ENCODE peak calls at places on chromosomes 3 and 15, in nine cellular contexts. T is MM.1S, M is endothelial cell of umbilical vein, L is keratinocyte, S is HepG2, Y is mammary epithelial cell, R is mesendoderm, J is astrocyte, A is GM23248. K is an unnamed sample.
A peak's percentile ranks its signal among the peaks of the same experiment; 100 is the strongest.

GRCh38 chr3:66195347-66195783 is 25.4 kb upstream of the SLC25A26 start:
- DNase-seq in T (no peak), Y (peak; percentile 39), A (peak; percentile 76), S (no peak), J (peak; percentile 30), L (no peak), M (peak; percentile 59), R (peak; percentile 54), K (peak; percentile 89)

GRCh38 chr15:26200427-26200826 is 337.3 kb upstream of the ATP10A start:
- DNase-seq in M (no peak), T (no peak), R (no peak), L (no peak), A (no peak), S (no peak), Y (no peak), J (no peak), K (no peak)

GRCh38 chr15:40338041-40338657 is 2.6 kb downstream of the CCDC9B start:
- DNase-seq in Y (peak; percentile 66), R (peak; percentile 91), M (peak; percentile 75), S (peak; percentile 58), L (no peak), A (peak; percentile 56), T (peak; percentile 58), J (no peak), K (peak; percentile 89)

GRCh38 chr3:130276203-130276803 is 69.2 kb upstream of the COL6A5 start:
- DNase-seq in Y (peak; percentile 44), M (peak; percentile 60), S (peak; percentile 24), J (peak; percentile 24), A (peak; percentile 70), T (peak; percentile 55), L (peak; percentile 4), R (peak; percentile 73), K (no peak)

GRCh38 chr3:135627057-135627456 is 338.5 kb upstream of the PPP2R3A start:
- DNase-seq in T (no peak), S (no peak), Y (no peak), A (no peak), M (no peak), L (no peak), R (no peak), J (no peak), K (no peak)

GRCh38 chr15:78422571-78423340 is 15.3 kb upstream of the IREB2 start:
- DNase-seq in A (peak; percentile 64), S (peak; percentile 70), T (peak; percentile 79), L (peak; percentile 21), J (peak; percentile 25), Y (peak; percentile 29), R (peak; percentile 71), M (peak; percentile 71), K (peak; percentile 67)

GRCh38 chr15:90883971-90884718 is at the start of gene FES:
- DNase-seq in J (no peak), R (peak; percentile 76), L (no peak), Y (no peak), A (peak; percentile 53), S (no peak), T (no peak), M (peak; percentile 76), K (peak; percentile 61)

GRCh38 chr3:13414040-13414729 is 5.9 kb downstream of the NUP210 start:
- DNase-seq in R (no peak), L (no peak), Y (no peak), M (no peak), A (no peak), J (no peak), S (no peak), T (peak; percentile 91), K (no peak)

GRCh38 chr15:60574801-60575631 is 96.1 kb upstream of the ICE2 start:
- DNase-seq in T (no peak), L (no peak), Y (no peak), M (peak; percentile 56), S (peak; percentile 81), R (no peak), J (no peak), A (no peak), K (no peak)

GRCh38 chr3:49273825-49274532 is 3.1 kb downstream of the C3orf62 start:
- DNase-seq in Y (no peak), L (no peak), R (no peak), A (no peak), J (no peak), S (no peak), T (no peak), M (no peak), K (no peak)

GRCh38 chr3:30456263-30456662 is 150.1 kb upstream of the TGFBR2 start:
- DNase-seq in J (no peak), T (no peak), A (no peak), R (no peak), S (no peak), M (no peak), L (no peak), Y (no peak), K (no peak)

GRCh38 chr15:64141798-64142512 is 9.6 kb upstream of the SNX22 start:
- DNase-seq in M (no peak), A (no peak), Y (no peak), R (no peak), L (no peak), T (no peak), S (no peak), J (no peak), K (no peak)

GRCh38 chr15:52559022-52559421 is 9.8 kb downstream of the ARPP19 start:
- DNase-seq in J (no peak), S (no peak), R (no peak), Y (no peak), T (no peak), M (no peak), L (no peak), A (no peak), K (no peak)

GRCh38 chr15:52559583-52559982 is 9.2 kb downstream of the ARPP19 start:
- DNase-seq in L (no peak), S (no peak), A (peak; percentile 63), J (peak; percentile 46), M (no peak), T (no peak), Y (peak; percentile 47), R (no peak), K (no peak)

GRCh38 chr15:52556524-52556923 is 12.3 kb downstream of the ARPP19 start:
- DNase-seq in A (no peak), M (no peak), L (no peak), Y (no peak), S (no peak), R (no peak), J (no peak), T (no peak), K (no peak)

GRCh38 chr15:52557242-52557641 is 11.6 kb downstream of the ARPP19 start:
- DNase-seq in S (no peak), M (no peak), R (no peak), T (no peak), A (peak; percentile 47), L (no peak), Y (no peak), J (peak; percentile 45), K (no peak)

DNA sequence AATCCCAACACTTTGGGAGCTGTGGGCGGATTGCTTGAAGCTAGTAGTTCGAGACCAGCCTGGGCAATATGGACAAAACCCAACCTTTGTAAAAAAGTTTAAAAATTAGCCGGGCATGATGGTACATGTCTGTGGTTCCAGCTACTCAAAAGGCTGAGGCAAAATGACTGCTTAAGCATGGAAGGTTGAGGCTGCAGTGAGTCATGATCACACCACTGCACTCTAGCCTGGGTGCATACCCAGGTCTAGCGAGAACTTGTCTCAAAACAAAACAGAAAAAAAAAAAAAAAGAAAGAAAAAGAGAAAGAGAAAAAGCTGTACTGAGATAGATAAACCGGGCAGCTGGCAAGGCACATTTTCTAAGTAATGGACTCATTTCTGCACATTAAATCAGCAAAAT is 10.6 kb downstream of the ARPP19 start:
- DNase-seq in J (peak; percentile 80), R (peak; percentile 24), Y (peak; percentile 96), M (peak; percentile 43), L (peak; percentile 75), T (no peak), S (no peak), A (peak; percentile 59), K (no peak)
- H3K79me2 ChIP-seq in J (peaks cover 100% of the 10 kb centered on the region), R (peaks cover 52% of the 10 kb centered on the region), Y (peaks cover 91% of the 10 kb centered on the region), M (peaks cover 91% of the 10 kb centered on the region), L (peaks cover 91% of the 10 kb centered on the region), T (peaks cover 99% of the 10 kb centered on the region), S (peaks cover 91% of the 10 kb centered on the region), A (peaks cover 100% of the 10 kb centered on the region), K (peaks cover 45% of the 10 kb centered on the region)

GRCh38 chr3:183540501-183541234 is 14.8 kb downstream of the KLHL6 start:
- DNase-seq in J (no peak), A (no peak), S (no peak), M (no peak), T (peak; percentile 53), Y (no peak), L (no peak), R (no peak), K (no peak)

GRCh38 chr3:183537295-183537730 is 18.2 kb downstream of the KLHL6 start:
- DNase-seq in Y (peak; percentile 93), J (peak; percentile 70), S (no peak), R (no peak), T (no peak), M (no peak), L (peak; percentile 17), A (peak; percentile 90), K (no peak)

GRCh38 chr3:183536238-183536880 is 19.1 kb downstream of the KLHL6 start:
- DNase-seq in L (no peak), A (no peak), T (peak; percentile 97), J (no peak), M (no peak), S (no peak), Y (no peak), R (no peak), K (no peak)

GRCh38 chr3:183539821-183540220 is 15.7 kb downstream of the KLHL6 start:
- DNase-seq in A (peak; percentile 45), S (no peak), R (no peak), J (no peak), L (peak; percentile 36), M (no peak), Y (peak; percentile 94), T (no peak), K (no peak)

DNA sequence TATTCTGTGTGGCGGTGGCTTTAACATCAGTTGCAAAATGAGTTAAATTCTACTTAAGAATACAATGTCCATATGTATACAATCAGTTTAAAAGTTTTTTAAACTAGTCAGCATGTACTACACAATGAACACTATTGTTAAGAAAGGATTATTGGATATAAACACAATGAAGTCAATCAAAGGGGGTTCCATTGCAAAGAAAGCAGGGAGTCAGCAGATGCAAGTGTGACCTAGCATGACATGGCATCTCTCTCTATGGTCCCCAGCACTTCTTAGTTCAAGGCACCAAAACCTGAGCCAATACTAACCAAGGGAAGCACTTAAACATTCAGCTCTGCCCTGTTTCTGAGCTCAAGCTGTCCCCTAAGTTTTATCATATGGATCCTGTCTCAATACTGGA is 17.0 kb downstream of the KLHL6 start:
- DNase-seq in Y (no peak), M (no peak), S (no peak), R (no peak), A (no peak), J (no peak), L (no peak), T (no peak), K (no peak)
- H3K9ac ChIP-seq in Y (no peak overlapping the region), M (no peak overlapping the region), S (no peak overlapping the region), R (no peak overlapping the region), A (no peak overlapping the region), J (no peak overlapping the region), L (no peak overlapping the region), T (no peak overlapping the region), K (no peak overlapping the region)

GRCh38 chr15:38648116-38648843 is 83.7 kb upstream of the RASGRP1 start:
- DNase-seq in S (no peak), J (no peak), R (no peak), T (no peak), A (no peak), L (peak; percentile 54), Y (peak; percentile 90), M (no peak), K (no peak)
- H3K79me2 ChIP-seq in S (no peaks in the 10 kb centered on the region), J (no peaks in the 10 kb centered on the region), R (no peaks in the 10 kb centered on the region), T (no peaks in the 10 kb centered on the region), A (no peaks in the 10 kb centered on the region), L (no peaks in the 10 kb centered on the region), Y (no peaks in the 10 kb centered on the region), M (no peaks in the 10 kb centered on the region), K (no peaks in the 10 kb centered on the region)

GRCh38 chr15:83283813-83284562 is 476 bp downstream of the BNC1 start:
- DNase-seq in M (peak; percentile 42), L (no peak), R (peak; percentile 13), T (no peak), Y (peak; percentile 54), A (peak; percentile 60), J (no peak), S (no peak), K (peak; percentile 33)
- H3K9ac ChIP-seq in M (peak overlapping the region; percentile 81), L (peak overlapping the region; percentile 94), R (peak overlapping the region; percentile 71), T (no peak overlapping the region), Y (peak overlapping the region; percentile 97), A (peak overlapping the region; percentile 90), J (peak overlapping the region; percentile 94), S (no peak overlapping the region), K (no peak overlapping the region)

K was measured in H9.